ENCODE peak calls at places on chromosome 16, in six cellular contexts. C is uterus; Y is naive thymus-derived CD4-positive, alpha-beta T cell; F is cardiac muscle cell; B is neural progenitor cell; A is right atrium auricular region. V is an unnamed sample.

GRCh38 chr16:54342001-54342776 is 55.6 kb upstream of the IRX3 start:
- DNase-seq in C (no peak), Y (no peak), F (no peak), B (no peak), A (no peak), V (no peak)

GRCh38 chr16:86306811-86307517 is 203.4 kb upstream of the FOXF1 start:
- DNase-seq in C (no peak), Y (no peak), F (no peak), B (no peak), A (no peak), V (no peak)

GRCh38 chr16:87465306-87465705 is 27.5 kb downstream of the ZCCHC14 start:
- DNase-seq in C (peak; percentile 73), Y (no peak), F (no peak), B (no peak), A (peak; percentile 92), V (peak; percentile 93)

GRCh38 chr16:28621756-28622155 is 11.9 kb upstream of the SULT1A1 start:
- DNase-seq in C (no peak), Y (no peak), F (no peak), B (no peak), A (no peak), V (no peak)

GRCh38 chr16:46808997-46809396 is 22.0 kb downstream of the C16orf87 start:
- DNase-seq in C (no peak), Y (no peak), F (no peak), B (no peak), A (no peak), V (no peak)

GRCh38 chr16:62208934-62209333 is 172.7 kb upstream of the CDH8 start:
- DNase-seq in C (no peak), Y (no peak), F (no peak), B (no peak), A (no peak), V (no peak)

GRCh38 chr16:11585460-11586374 is 1.0 kb downstream of the LITAF start:
- DNase-seq in C (peak; percentile 35), Y (no peak), F (no peak), B (no peak), A (peak; percentile 72), V (peak; percentile 42)

GRCh38 chr16:5709889-5710288 is 612.3 kb upstream of the EEF2KMT start:
- DNase-seq in C (no peak), Y (no peak), F (peak; percentile 76), B (peak; percentile 82), A (no peak), V (no peak)

GRCh38 chr16:88374736-88375135 is 8.0 kb upstream of the ZNF469 start:
- DNase-seq in C (no peak), Y (no peak), F (no peak), B (no peak), A (no peak), V (peak; percentile 41)

GRCh38 chr16:13081825-13082224 is 180.4 kb downstream of the SHISA9 start:
- DNase-seq in C (no peak), Y (no peak), F (no peak), B (no peak), A (no peak), V (no peak)

GRCh38 chr16:67278773-67279295 is 498 bp upstream of the PLEKHG4 start:
- DNase-seq in C (peak; percentile 41), Y (peak; percentile 40), F (no peak), B (peak; percentile 28), A (no peak), V (no peak)

GRCh38 chr16:73396556-73396955 is 348.6 kb upstream of the ZFHX3 start:
- DNase-seq in C (no peak), Y (no peak), F (no peak), B (no peak), A (no peak), V (no peak)

GRCh38 chr16:21645261-21645721 is 7.1 kb downstream of the IGSF6 start:
- DNase-seq in C (no peak), Y (peak; percentile 78), F (no peak), B (no peak), A (peak; percentile 55), V (no peak)

GRCh38 chr16:78800535-78800934 is 701.1 kb downstream of the WWOX start:
- DNase-seq in C (no peak), Y (no peak), F (peak; percentile 23), B (no peak), A (no peak), V (no peak)

GRCh38 chr16:11542069-11542775 is 44.5 kb downstream of the LITAF start:
- DNase-seq in C (no peak), Y (no peak), F (no peak), B (no peak), A (no peak), V (no peak)

GRCh38 chr16:28130099-28131088 is 66.9 kb upstream of the GSG1L start:
- DNase-seq in C (no peak), Y (no peak), F (peak; percentile 5), B (peak; percentile 53), A (no peak), V (no peak)

GRCh38 chr16:85923153-85924021 is 24.4 kb downstream of the IRF8 start:
- DNase-seq in C (no peak), Y (no peak), F (no peak), B (no peak), A (no peak), V (no peak)

GRCh38 chr16:78705694-78706093 is 606.2 kb downstream of the WWOX start:
- DNase-seq in C (no peak), Y (peak; percentile 12), F (peak; percentile 2), B (peak; percentile 51), A (no peak), V (no peak)

GRCh38 chr16:89842471-89843408 is 14.5 kb downstream of the SPIRE2 start:
- DNase-seq in C (no peak), Y (no peak), F (no peak), B (no peak), A (no peak), V (no peak)

GRCh38 chr16:87201052-87201451 is 116.1 kb downstream of the C16orf95 start:
- DNase-seq in C (peak; percentile 33), Y (no peak), F (no peak), B (no peak), A (peak; percentile 85), V (peak; percentile 80)

GRCh38 chr16:68300736-68301459 is 9.8 kb downstream of the SLC7A6OS start:
- DNase-seq in C (no peak), Y (no peak), F (no peak), B (no peak), A (no peak), V (no peak)

GRCh38 chr16:49441366-49441780 is 67.8 kb downstream of the C16orf78 start:
- DNase-seq in C (no peak), Y (peak; percentile 87), F (peak; percentile 52), B (peak; percentile 49), A (no peak), V (no peak)

GRCh38 chr16:87344931-87345631 is 27.9 kb upstream of the C16orf95 start:
- DNase-seq in C (no peak), Y (no peak), F (peak; percentile 21), B (no peak), A (peak; percentile 63), V (no peak)

GRCh38 chr16:1093284-1094123 is 2.5 kb downstream of the C1QTNF8 start:
- DNase-seq in C (no peak), Y (peak; percentile 22), F (no peak), B (peak; percentile 51), A (no peak), V (no peak)

GRCh38 chr16:85882181-85882810 is 16.7 kb upstream of the IRF8 start:
- DNase-seq in C (no peak), Y (no peak), F (no peak), B (no peak), A (no peak), V (no peak)

GRCh38 chr16:47884131-47884725 is 271.6 kb downstream of the ABCC12 start:
- DNase-seq in C (no peak), Y (no peak), F (no peak), B (peak; percentile 67), A (no peak), V (no peak)

GRCh38 chr16:30356401-30357084 is 1.4 kb upstream of the CD2BP2 start:
- DNase-seq in C (no peak), Y (peak; percentile 12), F (no peak), B (no peak), A (no peak), V (no peak)

GRCh38 chr16:53022374-53022773 is 30.3 kb downstream of the CHD9NB start:
- DNase-seq in C (no peak), Y (no peak), F (peak; percentile 76), B (peak; percentile 84), A (no peak), V (no peak)

GRCh38 chr16:920722-921121 is 50.1 kb downstream of the LMF1 start:
- DNase-seq in C (no peak), Y (no peak), F (no peak), B (peak; percentile 1), A (peak; percentile 63), V (no peak)

DNA sequence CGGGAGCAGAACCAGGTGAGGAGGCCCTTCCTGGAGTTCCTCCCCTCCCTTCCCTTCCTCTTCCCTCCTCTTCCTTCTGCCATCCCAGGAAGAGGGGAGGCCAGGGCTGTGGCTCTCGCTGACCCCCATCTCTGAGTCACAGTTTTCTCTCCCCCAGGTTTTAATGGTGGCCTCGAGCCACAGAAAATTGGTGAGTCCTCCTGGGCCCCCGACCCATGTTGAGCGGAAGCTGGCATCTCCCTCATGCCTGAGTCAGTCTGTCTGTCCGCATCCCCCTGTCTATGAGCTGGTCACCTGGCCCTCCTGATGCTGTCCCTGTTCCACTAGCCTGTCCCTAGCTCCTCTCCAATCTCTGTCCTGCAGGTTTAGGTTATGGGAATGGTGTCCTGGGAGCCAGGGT is 12.8 kb upstream of the CLDN9 start:
- DNase-seq in C (no peak), Y (no peak), F (no peak), B (no peak), A (no peak), V (no peak)
- H3K27me3 ChIP-seq in C (no peaks in the 10 kb centered on the region), Y (no peaks in the 10 kb centered on the region), F (no peaks in the 10 kb centered on the region), B (peaks cover 4% of the 10 kb centered on the region), A (no peaks in the 10 kb centered on the region), V (peaks cover 59% of the 10 kb centered on the region)

DNA sequence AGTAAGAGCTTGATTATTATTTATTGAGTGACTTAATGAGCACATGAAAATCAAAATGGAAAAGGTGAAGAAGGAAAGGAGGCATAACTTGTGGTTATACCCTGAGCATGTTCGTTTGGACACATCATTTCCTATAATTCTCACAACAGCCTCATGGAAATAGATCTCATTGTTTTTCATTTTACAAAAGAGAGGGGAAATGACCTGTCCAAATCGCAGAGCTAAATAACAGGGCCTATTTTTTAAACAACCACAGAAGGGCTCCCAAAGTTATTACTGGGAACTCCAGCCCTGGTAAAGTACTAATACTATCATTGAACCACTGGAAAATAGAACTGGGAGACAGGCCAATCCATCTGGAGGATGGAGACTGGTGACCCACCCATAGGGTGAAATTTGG is 317.7 kb upstream of the C16orf82 start:
- DNase-seq in C (no peak), Y (no peak), F (no peak), B (no peak), A (no peak), V (no peak)
- H3K27me3 ChIP-seq in C (no peaks in the 10 kb centered on the region), Y (no peaks in the 10 kb centered on the region), F (peaks cover 82% of the 10 kb centered on the region), B (peaks cover 82% of the 10 kb centered on the region), A (no peaks in the 10 kb centered on the region), V (no peaks in the 10 kb centered on the region)

DNA sequence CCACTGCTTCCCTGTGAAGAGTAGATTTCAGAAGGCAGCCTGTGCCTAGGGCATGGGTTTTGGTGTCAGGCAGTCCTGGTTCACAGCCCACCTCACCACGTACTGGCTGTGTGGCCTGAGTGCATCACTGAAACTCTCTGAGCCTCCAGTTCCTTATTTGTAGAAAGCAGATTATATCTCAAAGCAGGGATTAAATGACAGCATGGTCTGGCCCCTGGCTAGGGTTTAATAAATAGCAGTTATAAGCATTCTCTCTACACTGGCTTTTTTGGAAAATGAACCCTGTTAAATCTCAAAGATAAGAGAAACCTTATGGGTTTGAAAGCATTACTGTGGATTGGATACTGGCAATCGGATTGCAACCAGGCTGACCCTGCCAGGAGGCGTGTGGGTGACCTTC is 2.9 kb upstream of the MT1M start:
- DNase-seq in C (no peak), Y (no peak), F (no peak), B (no peak), A (no peak), V (no peak)
- H3K27me3 ChIP-seq in C (no peaks in the 10 kb centered on the region), Y (peaks cover 3% of the 10 kb centered on the region), F (peaks cover 100% of the 10 kb centered on the region), B (peaks cover 100% of the 10 kb centered on the region), A (no peaks in the 10 kb centered on the region), V (no peaks in the 10 kb centered on the region)

GRCh38 chr16:80536246-80536645 is 4.5 kb upstream of the DYNLRB2 start:
- DNase-seq in C (no peak), Y (no peak), F (no peak), B (no peak), A (no peak), V (no peak)
- H3K27me3 ChIP-seq in C (no peaks in the 10 kb centered on the region), Y (no peaks in the 10 kb centered on the region), F (peaks cover 86% of the 10 kb centered on the region), B (peaks cover 89% of the 10 kb centered on the region), A (no peaks in the 10 kb centered on the region), V (peaks cover 36% of the 10 kb centered on the region)

V was measured in tibial artery.